ENCODE peak calls at places on chromosome 11, in ten cellular contexts. N is neural crest cell, B is endothelial cell, W is astrocyte of the spinal cord, I is suprapubic skin, M is lower leg skin, X is uterus, E is neural progenitor cell, J is RWPE1, V is H9. R is an unnamed sample.

GRCh38 chr11:11776714-11777113 is 65.1 kb upstream of the USP47 start:
- DNase-seq in N (no peak), I (no peak), E (no peak), V (no peak), B (no peak), X (no peak), M (no peak), J (no peak), W (no peak), R (no peak)

GRCh38 chr11:128238521-128239222 is 348.7 kb downstream of the ETS1 start:
- DNase-seq in X (no peak), I (no peak), E (no peak), J (no peak), W (no peak), N (no peak), B (no peak), M (no peak), V (no peak), R (no peak)

GRCh38 chr11:61153593-61154090 is 7.6 kb downstream of the VPS37C start:
- DNase-seq in B (no peak), M (no peak), E (no peak), V (no peak), J (no peak), N (no peak), W (no peak), X (no peak), I (no peak), R (no peak)

GRCh38 chr11:911031-911889 is 650 bp upstream of the CHID1 start:
- DNase-seq in X (peak), J (peak), N (peak), B (no peak), I (no peak), W (peak), M (no peak), V (peak), E (peak), R (no peak)

GRCh38 chr11:80929406-80929805 is 1488.6 kb upstream of the TENM4 start:
- DNase-seq in E (no peak), N (no peak), W (no peak), M (no peak), V (no peak), I (no peak), J (no peak), X (no peak), B (no peak), R (no peak)

GRCh38 chr11:19511413-19512183 is 201.0 kb upstream of the NAV2 start:
- DNase-seq in I (no peak), B (no peak), X (peak), N (no peak), E (no peak), M (no peak), J (no peak), V (no peak), W (peak), R (no peak)

GRCh38 chr11:28697920-28698827 is 590.0 kb downstream of the METTL15 start:
- DNase-seq in M (peak), W (peak), B (peak), J (peak), V (peak), X (no peak), I (no peak), E (peak), N (peak), R (no peak)

GRCh38 chr11:111939836-111940604 is 2.9 kb downstream of the DIXDC1 start:
- DNase-seq in I (no peak), J (no peak), W (peak), X (no peak), N (no peak), V (no peak), E (no peak), B (no peak), M (no peak), R (no peak)

GRCh38 chr11:128421577-128421976 is 165.8 kb downstream of the ETS1 start:
- DNase-seq in I (no peak), E (peak), J (no peak), B (no peak), X (no peak), W (peak), V (no peak), N (no peak), M (no peak), R (no peak)

GRCh38 chr11:119860561-119861094 is 131.6 kb upstream of the NECTIN1 start:
- DNase-seq in V (no peak), N (no peak), B (no peak), I (no peak), E (no peak), J (peak), W (no peak), X (no peak), M (no peak), R (no peak)

GRCh38 chr11:130426223-130427048 is 2.0 kb downstream of the ADAMTS8 start:
- DNase-seq in N (no peak), I (no peak), E (no peak), B (no peak), X (no peak), J (no peak), V (no peak), W (no peak), M (no peak), R (no peak)

GRCh38 chr11:17967661-17968060 is 45.2 kb downstream of the SERGEF start:
- DNase-seq in M (no peak), N (no peak), J (no peak), E (no peak), X (no peak), B (no peak), W (no peak), V (no peak), I (no peak), R (no peak)

GRCh38 chr11:15912825-15913224 is 443.5 kb downstream of the SOX6 start:
- DNase-seq in V (no peak), N (no peak), W (no peak), I (peak), M (peak), J (no peak), X (no peak), E (no peak), B (no peak), R (no peak)

GRCh38 chr11:57772562-57772961 is 11.0 kb downstream of the CTNND1 start:
- DNase-seq in V (no peak), M (no peak), E (no peak), B (no peak), J (no peak), I (no peak), W (peak), X (no peak), N (no peak), R (no peak)

GRCh38 chr11:66592457-66593302 is at the start of the genes CCDC87 and CCS:
- DNase-seq in W (peak), X (peak), M (peak), B (peak), E (peak), I (peak), J (peak), N (peak), V (peak), R (peak)

GRCh38 chr11:64687204-64687603 is 35.8 kb downstream of the NRXN2 start:
- DNase-seq in I (no peak), W (no peak), V (no peak), E (no peak), N (no peak), J (no peak), B (no peak), M (no peak), X (no peak), R (no peak)

GRCh38 chr11:45655347-45655756 is 10.1 kb downstream of the CHST1 start:
- DNase-seq in I (peak), X (peak), N (peak), W (peak), B (peak), J (peak), V (peak), E (peak), M (peak), R (peak)

GRCh38 chr11:82701847-82702520 is 31.7 kb downstream of the FAM181B start:
- DNase-seq in I (no peak), X (no peak), N (peak), J (peak), V (peak), W (peak), M (no peak), E (peak), B (peak), R (no peak)

GRCh38 chr11:46298699-46299424 is 21.4 kb downstream of the CREB3L1 start:
- DNase-seq in X (no peak), M (no peak), E (no peak), W (peak), J (peak), N (no peak), B (no peak), I (no peak), V (no peak), R (no peak)

GRCh38 chr11:1736447-1736992 is 13.9 kb downstream of the IFITM10 start:
- DNase-seq in V (no peak), X (no peak), E (no peak), N (no peak), B (no peak), J (no peak), M (no peak), I (no peak), W (no peak), R (no peak)

GRCh38 chr11:94708176-94708575 is 60.0 kb upstream of the AMOTL1 start:
- DNase-seq in B (no peak), W (no peak), J (no peak), V (no peak), E (no peak), X (no peak), M (no peak), I (no peak), N (no peak), R (no peak)

GRCh38 chr11:20197881-20198280 is 37.6 kb upstream of the DBX1 start:
- DNase-seq in V (no peak), M (no peak), N (no peak), X (no peak), E (no peak), J (no peak), I (no peak), B (no peak), W (no peak), R (no peak)

GRCh38 chr11:112784323-112785073 is 176.7 kb upstream of the NCAM1 start:
- DNase-seq in V (no peak), B (no peak), X (peak), M (peak), E (peak), I (no peak), W (peak), J (no peak), N (no peak), R (no peak)

GRCh38 chr11:129817282-129818051 is 1.8 kb downstream of the TMEM45B start:
- DNase-seq in X (no peak), B (no peak), I (no peak), W (no peak), M (no peak), E (no peak), V (no peak), N (no peak), J (no peak), R (no peak)

GRCh38 chr11:59822989-59823566 is 12.5 kb upstream of the MRPL16 start:
- DNase-seq in W (peak), B (peak), M (no peak), J (peak), V (no peak), X (no peak), N (peak), I (no peak), E (peak), R (no peak)

GRCh38 chr11:1072116-1072820 is 2.4 kb upstream of the MUC2 start:
- DNase-seq in V (no peak), X (peak), E (no peak), N (no peak), I (peak), J (no peak), W (peak), B (peak), M (no peak), R (no peak)

GRCh38 chr11:88618716-88619462 is 281.4 kb upstream of the CTSC start:
- DNase-seq in B (peak), E (no peak), V (no peak), M (no peak), J (no peak), X (no peak), W (no peak), I (no peak), N (no peak), R (no peak)
- TF ChIP-seq CTCF in B (no peak), E (no peak), V (no peak), M (no peak), J (no peak), X (no peak), W (no peak), I (no peak), N (no peak), R (no peak)

DNA sequence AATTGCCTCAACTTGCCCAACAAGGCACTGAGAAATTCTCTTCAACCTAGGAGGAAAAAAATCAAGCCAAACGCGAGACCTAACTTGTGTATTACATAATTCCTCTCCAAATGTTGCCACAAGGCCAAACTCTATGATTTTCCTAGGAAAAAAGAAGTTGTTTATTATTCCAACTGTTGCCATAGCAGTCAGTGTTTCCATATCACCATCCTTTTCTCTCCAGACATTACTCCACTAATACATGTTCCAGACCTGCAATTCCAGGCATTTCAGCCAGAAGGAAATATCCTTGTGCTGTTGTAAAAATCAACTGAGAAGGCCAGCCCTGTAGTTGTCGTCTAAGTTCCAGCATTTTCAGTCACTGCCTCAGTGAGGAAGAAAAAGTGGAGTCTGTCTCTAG is 33.1 kb upstream of the PAMR1 start:
- DNase-seq in E (no peak), M (no peak), V (no peak), X (no peak), W (peak), N (no peak), J (no peak), B (no peak), I (no peak), R (no peak)
- TF ChIP-seq CTCF in E (no peak), M (no peak), V (no peak), X (no peak), W (no peak), N (no peak), J (no peak), B (no peak), I (no peak), R (no peak)

GRCh38 chr11:117621226-117621625 is 175.8 kb downstream of the DSCAML1 start:
- DNase-seq in E (no peak), V (no peak), X (no peak), J (no peak), B (no peak), I (no peak), W (peak), N (no peak), M (no peak), R (no peak)
- TF ChIP-seq CTCF in E (peak), V (peak), X (no peak), J (peak), B (peak), I (no peak), W (peak), N (peak), M (no peak), R (no peak)

DNA sequence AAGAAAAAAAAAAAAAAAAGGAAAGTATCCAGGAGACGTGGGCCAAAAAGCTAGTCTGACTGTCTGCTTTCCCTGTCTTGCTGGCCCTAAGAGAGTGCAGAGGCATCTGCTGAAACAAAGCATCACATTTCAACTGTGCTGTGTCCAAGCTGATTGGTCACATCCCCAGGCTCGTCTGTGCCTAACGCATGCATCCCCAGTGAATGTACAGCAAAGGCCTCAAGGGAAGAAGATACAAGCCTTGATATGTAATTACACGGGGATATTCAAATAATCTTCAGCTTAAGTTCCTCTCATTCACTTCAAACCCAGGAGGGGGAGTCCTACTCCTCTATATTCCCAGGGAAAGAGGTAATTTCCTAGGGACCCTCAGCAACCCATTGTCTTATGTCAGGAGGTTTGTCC is 5.4 kb upstream of the SORL1 start:
- DNase-seq in J (no peak), W (peak), M (no peak), E (peak), N (no peak), V (no peak), X (no peak), B (no peak), I (no peak), R (no peak)
- TF ChIP-seq CTCF in J (no peak), W (peak), M (no peak), E (peak), N (no peak), V (peak), X (peak), B (no peak), I (no peak), R (no peak)